ENCODE peak calls at places on chromosomes 7 and 10, in five cellular contexts. J is cardiac muscle cell; P is H1; G is naive thymus-derived CD4-positive, alpha-beta T cell; I is fibroblast of lung. B is an unnamed sample.

GRCh38 chr7:28957064-28957821 is 887 bp downstream of the TRIL start:
- DNase-seq in J (peak; percentile 50), P (peak; percentile 80), G (no peak), I (peak; percentile 36), B (no peak)

GRCh38 chr7:147915781-147916180 is 674.8 kb upstream of the C7orf33 start:
- DNase-seq in J (no peak), P (no peak), G (no peak), I (no peak), B (no peak)

GRCh38 chr7:127588697-127589482 is 679 bp downstream of the ARF5 start:
- DNase-seq in J (peak; percentile 58), P (peak; percentile 84), G (no peak), I (peak; percentile 49), B (peak; percentile 49)

GRCh38 chr10:5434017-5434753 is 21.8 kb downstream of the NET1 start:
- DNase-seq in J (peak; percentile 81), P (no peak), G (no peak), I (peak; percentile 81), B (peak; percentile 44)

GRCh38 chr10:5896765-5897340 is 6.8 kb downstream of the FBH1 start:
- DNase-seq in J (no peak), P (no peak), G (no peak), I (no peak), B (no peak)

GRCh38 chr7:142642316-142642715 is 107.0 kb upstream of the PRSS1 start:
- DNase-seq in J (no peak), P (no peak), G (no peak), I (no peak), B (no peak)

GRCh38 chr10:17178006-17178405 is 23.5 kb downstream of the TRDMT1 start:
- DNase-seq in J (no peak), P (no peak), G (no peak), I (no peak), B (no peak)

GRCh38 chr10:113326160-113327111 is 226.4 kb upstream of the HABP2 start:
- DNase-seq in J (peak; percentile 62), P (no peak), G (no peak), I (peak; percentile 90), B (no peak)

GRCh38 chr10:102593074-102593803 is 51.0 kb upstream of the TRIM8 start:
- DNase-seq in J (no peak), P (no peak), G (no peak), I (peak; percentile 72), B (no peak)

GRCh38 chr7:151807876-151808275 is 69.0 kb downstream of the PRKAG2 start:
- DNase-seq in J (no peak), P (no peak), G (no peak), I (no peak), B (no peak)

GRCh38 chr10:47367646-47368045 is 16.4 kb downstream of the ZNF488 start:
- DNase-seq in J (no peak), P (no peak), G (no peak), I (no peak), B (no peak)

DNA sequence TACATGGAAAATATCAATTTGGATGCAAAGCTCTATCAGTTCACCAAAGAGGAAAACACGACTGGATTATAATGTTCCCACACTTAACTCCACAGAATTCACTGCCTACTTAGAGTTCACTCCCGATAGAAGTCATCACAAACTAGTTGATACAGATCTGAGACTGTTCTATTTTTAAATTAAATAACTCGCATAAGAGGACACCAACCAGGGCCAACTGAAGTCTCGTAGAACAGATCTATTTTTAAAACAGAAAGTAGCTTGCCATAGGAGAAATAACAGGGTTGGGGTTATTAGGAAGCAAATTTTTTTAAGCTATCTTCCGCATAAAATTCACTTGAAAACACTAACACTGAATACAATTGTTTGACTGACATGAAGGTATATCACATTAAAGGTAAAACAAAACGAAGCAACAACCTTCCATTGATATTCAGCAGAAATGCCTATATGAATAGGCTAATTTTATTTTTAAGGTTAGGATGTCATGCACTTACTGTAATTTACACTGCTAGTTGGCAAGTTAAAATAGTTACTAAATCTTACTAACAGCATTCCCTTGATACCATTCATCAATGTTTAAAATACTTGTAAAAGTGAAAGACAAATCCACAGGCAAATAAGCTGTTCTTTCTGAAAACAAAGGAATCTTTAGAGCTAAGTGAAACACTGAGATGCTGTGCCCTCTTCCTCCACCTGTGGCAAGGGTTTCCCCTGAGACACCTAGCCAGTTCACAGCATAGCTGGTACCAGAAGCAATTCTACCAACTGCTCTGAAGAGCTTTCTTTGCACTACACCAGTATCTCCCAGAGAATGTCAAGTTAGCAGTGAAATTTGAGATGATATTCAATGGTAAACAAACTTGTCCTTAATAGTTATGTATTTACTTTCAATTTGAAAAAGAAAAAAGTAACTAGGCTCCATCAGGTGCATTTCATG is 186.7 kb upstream of the ANK3 start:
- DNase-seq in J (no peak), P (no peak), G (no peak), I (no peak), B (no peak)
- H3K4me1 ChIP-seq in J (peaks cover 28% of the 10 kb centered on the region), P (peaks cover 11% of the 10 kb centered on the region), G (no peaks in the 10 kb centered on the region), I (no peaks in the 10 kb centered on the region), B (peaks cover 17% of the 10 kb centered on the region)

GRCh38 chr7:40199076-40199802 is 64.4 kb downstream of the SUGCT start:
- DNase-seq in J (peak; percentile 85), P (no peak), G (no peak), I (peak; percentile 72), B (no peak)
- H3K27ac ChIP-seq in J (no peak overlapping the region), P (no peak overlapping the region), G (no peak overlapping the region), I (no peak overlapping the region), B (no peak overlapping the region)

GRCh38 chr7:134802762-134803161 is 23.3 kb downstream of the CALD1 start:
- DNase-seq in J (no peak), P (no peak), G (no peak), I (no peak), B (no peak)
- H3K4me1 ChIP-seq in J (no peaks in the 10 kb centered on the region), P (no peaks in the 10 kb centered on the region), G (no peaks in the 10 kb centered on the region), I (no peaks in the 10 kb centered on the region), B (no peaks in the 10 kb centered on the region)

DNA sequence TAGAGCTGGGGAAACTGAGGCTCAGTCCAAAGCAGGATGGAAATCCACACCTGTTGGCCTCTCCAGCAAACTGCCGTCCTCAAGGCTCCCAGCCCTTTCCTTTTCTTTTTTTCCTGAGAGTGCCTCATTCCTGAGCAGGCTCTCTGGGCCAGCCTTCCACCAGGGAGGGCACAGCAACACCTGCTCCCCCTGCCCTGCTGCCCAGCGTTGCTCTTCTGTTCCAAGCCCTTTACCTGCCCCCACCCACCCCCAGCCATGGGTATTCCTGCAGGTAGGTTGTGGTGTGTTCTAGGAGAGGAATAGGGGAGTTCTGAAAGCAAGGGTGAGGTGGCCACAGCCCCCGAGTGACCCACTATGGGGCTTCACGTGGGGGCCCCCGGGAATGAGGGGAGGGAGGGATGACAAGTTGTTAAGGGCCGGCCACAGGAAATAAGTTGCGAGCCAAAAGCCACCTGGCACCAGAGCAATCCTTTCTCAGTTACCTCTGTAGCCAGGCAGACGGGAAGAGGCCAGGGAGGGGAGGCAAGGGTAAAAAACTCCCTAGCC is 19.3 kb downstream of the VSIR start:
- DNase-seq in J (no peak), P (no peak), G (no peak), I (no peak), B (no peak)
- H3K27ac ChIP-seq in J (no peak overlapping the region), P (no peak overlapping the region), G (peak overlapping the region; percentile 74), I (no peak overlapping the region), B (peak overlapping the region; percentile 40)

GRCh38 chr10:3097160-3097559 is 29.8 kb downstream of the PFKP start:
- DNase-seq in J (no peak), P (no peak), G (no peak), I (no peak), B (no peak)

GRCh38 chr10:3094565-3095168 is 27.3 kb downstream of the PFKP start:
- DNase-seq in J (peak; percentile 51), P (no peak), G (no peak), I (peak; percentile 51), B (no peak)

GRCh38 chr10:3093996-3094395 is 26.6 kb downstream of the PFKP start:
- DNase-seq in J (no peak), P (no peak), G (no peak), I (no peak), B (no peak)

GRCh38 chr10:3096149-3096548 is 28.8 kb downstream of the PFKP start:
- DNase-seq in J (peak; percentile 25), P (no peak), G (no peak), I (peak; percentile 44), B (no peak)

GRCh38 chr10:3095373-3096139 is 28.2 kb downstream of the PFKP start:
- DNase-seq in J (peak; percentile 98), P (no peak), G (no peak), I (peak; percentile 100), B (peak; percentile 16)
- H3K4me1 ChIP-seq in J (peaks cover 66% of the 10 kb centered on the region), P (peaks cover under 1% of the 10 kb centered on the region), G (peaks cover 14% of the 10 kb centered on the region), I (peaks cover 40% of the 10 kb centered on the region), B (peaks cover 57% of the 10 kb centered on the region)